ENCODE peak calls at places on chromosomes 2 and 18, in five cellular contexts. K, X, Q, P and C are unnamed samples. For H3K27me3, the result is how much of the 10 kb centered on the place peaks cover.

GRCh38 chr18:2529154-2529553 is 42.2 kb downstream of the METTL4 start:
- DNase-seq in K (no peak), Q (no peak), P (no peak), X (no peak), C (no peak)

GRCh38 chr2:209771474-209772292 is at the start of gene UNC80:
- DNase-seq in Q (peak), P (peak), K (peak), X (peak), C (no peak)

GRCh38 chr2:214591359-214591758 is 180.5 kb downstream of the VWC2L start:
- DNase-seq in Q (no peak), K (no peak), X (no peak), P (no peak), C (no peak)

GRCh38 chr2:39542523-39542922 is 105.4 kb upstream of the MAP4K3 start:
- DNase-seq in X (no peak), P (no peak), Q (no peak), K (peak), C (no peak)

GRCh38 chr2:187302619-187303018 is 145.4 kb downstream of the CALCRL start:
- DNase-seq in P (no peak), K (no peak), Q (no peak), X (no peak), C (no peak)

GRCh38 chr18:49631146-49631866 is 69.4 kb downstream of the LIPG start:
- DNase-seq in K (no peak), Q (no peak), P (no peak), X (no peak), C (no peak)

GRCh38 chr2:148901142-148901541 is 26.1 kb downstream of the KIF5C start:
- DNase-seq in K (no peak), Q (no peak), X (no peak), P (no peak), C (no peak)

GRCh38 chr2:38948995-38949394 is 59.3 kb downstream of the ARHGEF33 start:
- DNase-seq in K (no peak), X (no peak), P (no peak), Q (no peak), C (no peak)

GRCh38 chr2:40220177-40220925 is 231.5 kb downstream of the SLC8A1 start:
- DNase-seq in Q (peak), K (no peak), P (peak), X (peak), C (no peak)

GRCh38 chr2:161379740-161380139 is 36.4 kb upstream of the TBR1 start:
- DNase-seq in Q (no peak), K (no peak), P (peak), X (no peak), C (no peak)

GRCh38 chr2:36373149-36373880 is 17.7 kb downstream of the CRIM1 start:
- DNase-seq in Q (no peak), P (no peak), K (no peak), X (no peak), C (no peak)

DNA sequence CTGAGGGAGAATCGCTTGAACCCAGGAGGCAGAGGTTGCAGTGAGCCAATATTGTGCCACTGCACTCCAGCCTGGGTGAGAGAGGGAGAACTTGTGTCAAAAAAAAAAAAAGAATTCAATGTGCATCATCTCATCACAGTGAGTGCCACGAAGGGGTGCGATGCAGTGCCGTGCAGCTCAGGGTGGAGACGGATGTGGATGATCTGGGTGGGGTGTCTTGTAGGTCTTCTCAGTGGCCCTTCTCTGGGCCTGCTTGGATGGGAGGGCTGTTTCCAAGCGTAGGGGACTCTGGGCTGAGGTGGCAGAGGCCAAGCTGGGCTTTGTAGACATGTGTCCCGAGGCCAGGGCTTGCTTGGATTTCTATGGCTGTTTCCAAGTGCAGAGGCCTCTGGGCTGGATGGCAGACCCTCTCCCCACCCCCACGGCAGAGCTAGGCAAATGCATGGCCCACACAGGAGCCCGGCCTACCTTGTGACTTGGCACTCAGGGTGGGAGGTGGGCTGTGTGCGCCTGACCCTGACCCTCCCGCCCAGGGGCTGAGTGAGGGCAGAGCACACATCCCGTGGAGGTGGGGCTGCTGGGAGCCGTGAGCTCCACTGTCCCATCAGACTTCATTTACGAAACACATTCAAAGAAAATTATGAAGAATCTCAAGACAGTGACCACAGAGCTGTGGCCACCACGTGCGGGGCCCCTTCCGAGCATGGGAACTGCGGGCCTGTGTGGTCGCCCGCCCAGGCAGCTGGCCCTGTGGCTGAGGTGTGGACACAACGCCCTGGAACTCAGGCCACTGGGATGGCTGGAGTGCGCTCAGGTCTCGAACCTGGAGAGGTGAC is 76.4 kb downstream of the ASB1 start:
- DNase-seq in Q (no peak), K (no peak), P (no peak), X (no peak), C (no peak)
- TF ChIP-seq CTCF in Q (no peak), K (no peak), P (no peak), X (no peak), C (no peak)

DNA sequence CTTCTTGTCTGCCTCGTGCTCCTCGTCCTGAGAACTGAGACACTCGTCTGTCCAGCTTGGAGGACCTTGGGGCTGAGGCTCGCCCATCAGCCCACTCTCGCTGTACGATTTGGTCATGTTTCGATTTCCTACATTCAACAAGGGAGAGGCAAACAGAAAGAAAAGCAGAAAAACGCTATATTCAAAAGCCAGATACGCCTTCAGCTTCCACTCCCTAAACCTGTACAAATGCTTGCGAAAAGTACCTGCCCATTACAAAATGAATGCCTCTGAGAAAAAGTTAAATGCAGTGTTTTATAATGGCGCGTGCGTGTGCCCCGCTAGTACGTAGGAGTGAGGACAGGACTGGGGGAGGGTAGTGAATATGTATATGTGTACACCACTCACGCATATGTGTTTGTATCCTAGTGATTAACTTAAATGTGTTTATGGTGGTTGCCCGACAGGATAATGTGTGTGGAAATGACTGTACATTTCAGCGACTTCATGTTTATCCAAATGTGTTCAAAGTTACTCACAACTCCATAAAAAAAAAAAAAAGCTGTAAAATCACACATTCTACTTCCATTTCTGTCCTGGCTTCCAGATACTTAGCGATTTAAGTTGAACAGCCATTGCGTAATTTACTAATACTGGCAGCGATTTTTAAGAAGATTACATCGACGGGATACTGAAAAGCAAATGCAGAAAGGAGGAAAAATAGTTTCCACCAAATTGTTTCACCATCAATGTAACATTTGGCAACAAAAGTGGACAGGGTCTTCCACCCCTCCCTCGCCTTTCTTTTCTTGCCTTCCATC is 1.4 kb downstream of the NEUROD1 start:
- DNase-seq in P (no peak), Q (no peak), K (no peak), X (no peak), C (no peak)
- H3K27me3 ChIP-seq in P (half or more), Q (under half), K (under half), X (half or more), C (half or more)

GRCh38 chr2:85325466-85325811 is 2.4 kb downstream of the TGOLN2 start:
- DNase-seq in P (no peak), Q (no peak), X (no peak), K (no peak), C (no peak)
- H3K4me3 ChIP-seq in P (peak), Q (peak), X (no peak), K (no peak), C (peak)

GRCh38 chr2:232335859-232336215 is 42.7 kb upstream of the ALPP start:
- DNase-seq in Q (peak), K (peak), X (peak), P (no peak), C (no peak)

GRCh38 chr2:232332940-232333259 is 45.7 kb upstream of the ALPP start:
- DNase-seq in Q (no peak), P (no peak), K (peak), X (no peak), C (no peak)

GRCh38 chr2:232336241-232336736 is 42.3 kb upstream of the ALPP start:
- DNase-seq in K (peak), Q (peak), P (no peak), X (peak), C (no peak)

GRCh38 chr2:232331071-232331470 is 47.5 kb upstream of the ALPP start:
- DNase-seq in P (peak), K (no peak), Q (no peak), X (no peak), C (no peak)

GRCh38 chr2:232333361-232334135 is 45.0 kb upstream of the ALPP start:
- DNase-seq in P (no peak), K (peak), Q (no peak), X (peak), C (no peak)
- TF ChIP-seq CTCF in P (peak), K (peak), Q (no peak), X (no peak), C (peak)

GRCh38 chr2:157931542-157931941 is 55.4 kb upstream of the ACVR1 start:
- DNase-seq in X (no peak), Q (no peak), P (no peak), K (no peak), C (no peak)
- H3K27me3 ChIP-seq in X (under half), Q (under half), P (under half), K (under half), C (under half)

GRCh38 chr18:75088021-75088506 is 120.9 kb downstream of the PTGR3 start:
- DNase-seq in Q (no peak), K (no peak), X (no peak), P (no peak), C (no peak)

GRCh38 chr18:75088622-75089211 is 120.2 kb downstream of the PTGR3 start:
- DNase-seq in Q (no peak), X (no peak), P (no peak), K (no peak), C (no peak)

GRCh38 chr18:75083761-75084160 is 125.2 kb downstream of the PTGR3 start:
- DNase-seq in P (no peak), X (no peak), K (no peak), Q (no peak), C (no peak)

GRCh38 chr18:75087119-75088020 is 121.6 kb downstream of the PTGR3 start:
- DNase-seq in X (no peak), K (no peak), Q (no peak), P (no peak), C (no peak)

DNA sequence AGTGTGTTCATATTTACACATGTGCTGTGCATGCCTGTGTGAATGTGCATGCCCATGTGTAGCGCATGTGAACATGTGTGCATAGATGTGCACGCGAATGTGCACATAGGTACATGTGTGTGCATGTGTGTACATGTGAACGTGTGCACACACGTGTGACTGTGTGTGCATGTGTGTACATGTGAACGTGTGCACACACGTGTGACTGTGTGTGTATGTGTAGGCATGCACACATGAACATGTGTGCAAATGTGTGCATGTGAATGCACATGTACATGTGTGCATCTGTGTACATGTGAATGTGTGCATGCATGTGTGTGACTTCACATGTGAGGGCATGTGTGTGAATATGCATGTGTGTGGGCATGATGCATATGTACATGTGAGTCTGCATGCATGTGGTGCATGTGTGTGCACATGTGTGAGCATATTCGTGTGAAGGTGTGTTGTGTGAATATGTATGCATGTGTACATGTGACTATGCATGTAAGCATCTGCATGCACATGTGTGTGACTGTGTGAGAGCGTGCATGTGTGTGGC is 122.4 kb downstream of the PTGR3 start:
- DNase-seq in X (no peak), K (no peak), P (no peak), Q (no peak), C (no peak)
- H3K4me3 ChIP-seq in X (no peak), K (no peak), P (no peak), Q (no peak), C (no peak)

DNA sequence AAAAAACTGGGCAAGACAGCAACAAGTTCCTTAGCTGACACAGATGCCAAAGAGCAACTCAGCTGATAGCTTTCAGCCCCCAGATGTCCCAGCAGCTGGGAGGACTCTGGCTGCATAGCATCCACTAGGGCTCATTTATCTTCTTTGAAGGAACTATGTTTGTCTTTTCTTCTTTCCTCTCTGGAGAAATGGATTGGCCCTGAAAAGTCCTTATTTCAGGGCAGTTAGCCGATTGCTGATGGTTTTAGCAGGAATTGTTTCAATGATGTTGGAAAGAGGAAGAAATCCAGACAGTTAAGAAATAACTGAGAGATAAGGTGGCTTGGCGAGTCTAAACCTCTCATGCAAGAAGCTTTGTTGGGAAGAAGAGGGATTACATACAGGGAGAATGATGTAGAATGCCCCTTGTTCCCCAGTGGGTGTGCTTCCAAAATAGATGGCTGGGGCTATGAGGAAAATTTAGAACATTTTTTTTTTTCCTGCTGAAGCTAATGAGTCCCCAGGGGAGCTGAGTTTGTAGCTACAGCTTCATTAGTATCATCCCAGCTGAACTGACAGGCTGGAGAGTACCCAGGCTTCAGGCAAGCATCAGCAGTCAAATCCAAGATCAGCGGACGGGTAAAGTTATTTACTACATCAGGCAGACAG is 33.6 kb upstream of the SERPINE2 start:
- DNase-seq in P (peak), X (peak), Q (no peak), K (no peak), C (no peak)
- TF ChIP-seq CTCF in P (peak), X (no peak), Q (no peak), K (no peak), C (no peak)

GRCh38 chr2:13034861-13035260 is 318.1 kb downstream of the TRIB2 start:
- DNase-seq in P (no peak), K (no peak), X (no peak), Q (no peak), C (peak)

GRCh38 chr2:13035866-13036265 is 319.1 kb downstream of the TRIB2 start:
- DNase-seq in Q (no peak), X (no peak), P (no peak), K (peak), C (no peak)

GRCh38 chr2:13040043-13040442 is 323.3 kb downstream of the TRIB2 start:
- DNase-seq in X (no peak), P (no peak), K (no peak), Q (no peak), C (no peak)
- H3K27me3 ChIP-seq in X (under half), P (under half), K (under half), Q (under half), C (under half)